ENCODE peak calls at places on chromosomes 16 and 17, in five cellular contexts. One of them, this sample, is unnamed.

GRCh38 chr17:50893183-50893993 is 27.2 kb upstream of the TOB1 start:
- DNase-seq in HCT116: peak; percentile 71
- DNase-seq in SK-N-SH: no peak
- DNase-seq in K562: no peak
- DNase-seq in HepG2: peak; percentile 90
- DNase-seq in this sample: no peak

GRCh38 chr17:70327723-70328122 is 158.4 kb downstream of the KCNJ2 start:
- DNase-seq in HCT116: no peak
- DNase-seq in SK-N-SH: no peak
- DNase-seq in K562: no peak
- DNase-seq in HepG2: no peak
- DNase-seq in this sample: no peak

GRCh38 chr17:79108870-79109269 is 34.2 kb downstream of the ENGASE start:
- DNase-seq in HCT116: no peak
- DNase-seq in SK-N-SH: no peak
- DNase-seq in K562: no peak
- DNase-seq in HepG2: no peak
- DNase-seq in this sample: no peak

GRCh38 chr17:57963149-57963511 is 7.9 kb upstream of the CUEDC1 start:
- DNase-seq in HCT116: no peak
- DNase-seq in SK-N-SH: no peak
- DNase-seq in K562: no peak
- DNase-seq in HepG2: no peak
- DNase-seq in this sample: no peak

GRCh38 chr16:54817432-54817831 is 113.2 kb upstream of the IRX5 start:
- DNase-seq in HCT116: no peak
- DNase-seq in SK-N-SH: peak; percentile 22
- DNase-seq in K562: peak; percentile 14
- DNase-seq in HepG2: peak; percentile 6
- DNase-seq in this sample: no peak

GRCh38 chr16:79071424-79071823 is 529.1 kb downstream of the MAF start:
- DNase-seq in HCT116: no peak
- DNase-seq in SK-N-SH: no peak
- DNase-seq in K562: no peak
- DNase-seq in HepG2: no peak
- DNase-seq in this sample: no peak

GRCh38 chr17:79951361-79952264 is 84.1 kb downstream of the TBC1D16 start:
- DNase-seq in HCT116: no peak
- DNase-seq in SK-N-SH: peak; percentile 48
- DNase-seq in K562: no peak
- DNase-seq in HepG2: peak; percentile 47
- DNase-seq in this sample: no peak

GRCh38 chr16:8571061-8571596 is 19.2 kb downstream of the TMEM114 start:
- DNase-seq in HCT116: no peak
- DNase-seq in SK-N-SH: no peak
- DNase-seq in K562: no peak
- DNase-seq in HepG2: peak; percentile 94
- DNase-seq in this sample: no peak

GRCh38 chr16:76502555-76502954 is 225.4 kb downstream of the CNTNAP4 start:
- DNase-seq in HCT116: no peak
- DNase-seq in SK-N-SH: no peak
- DNase-seq in K562: no peak
- DNase-seq in HepG2: no peak
- DNase-seq in this sample: no peak

GRCh38 chr17:67353929-67354557 is 12.3 kb downstream of the PSMD12 start:
- DNase-seq in HCT116: no peak
- DNase-seq in SK-N-SH: no peak
- DNase-seq in K562: no peak
- DNase-seq in HepG2: no peak
- DNase-seq in this sample: no peak

DNA sequence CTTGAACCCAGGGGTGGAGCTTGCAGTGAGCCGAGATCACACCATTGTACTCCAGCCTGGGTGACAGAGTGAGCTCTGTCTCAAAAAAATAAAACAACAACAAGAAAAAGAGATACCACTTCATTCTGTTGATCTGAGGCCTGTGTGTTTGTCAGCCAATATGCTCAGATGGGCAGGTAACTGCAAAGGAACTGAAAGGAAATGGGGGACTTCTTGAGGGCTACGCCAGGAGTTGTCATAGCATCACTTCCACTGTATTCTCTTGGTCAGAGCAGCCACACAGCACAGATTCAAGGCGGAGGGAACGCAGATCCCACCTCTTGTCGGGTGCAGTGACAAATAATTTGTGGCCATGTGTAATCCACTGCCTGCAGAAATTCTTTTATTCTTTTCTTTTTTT is 73.9 kb upstream of the AKTIP start:
- DNase-seq in HCT116: no peak
- DNase-seq in SK-N-SH: no peak
- DNase-seq in K562: no peak
- DNase-seq in HepG2: no peak
- DNase-seq in this sample: no peak
- TF ChIP-seq ZBTB33 in HCT116: no peak
- TF ChIP-seq ZBTB33 in SK-N-SH: no peak
- TF ChIP-seq ZBTB33 in K562: no peak
- TF ChIP-seq ZBTB33 in HepG2: no peak
- TF ChIP-seq ZBTB33 in this sample: no peak

GRCh38 chr17:17001076-17001777 is 29.3 kb upstream of the TNFRSF13B start:
- DNase-seq in HCT116: no peak
- DNase-seq in SK-N-SH: no peak
- DNase-seq in K562: no peak
- DNase-seq in HepG2: no peak
- DNase-seq in this sample: no peak
- TF ChIP-seq ZBTB33 in HCT116: no peak
- TF ChIP-seq ZBTB33 in SK-N-SH: no peak
- TF ChIP-seq ZBTB33 in K562: no peak
- TF ChIP-seq ZBTB33 in HepG2: no peak
- TF ChIP-seq ZBTB33 in this sample: no peak

DNA sequence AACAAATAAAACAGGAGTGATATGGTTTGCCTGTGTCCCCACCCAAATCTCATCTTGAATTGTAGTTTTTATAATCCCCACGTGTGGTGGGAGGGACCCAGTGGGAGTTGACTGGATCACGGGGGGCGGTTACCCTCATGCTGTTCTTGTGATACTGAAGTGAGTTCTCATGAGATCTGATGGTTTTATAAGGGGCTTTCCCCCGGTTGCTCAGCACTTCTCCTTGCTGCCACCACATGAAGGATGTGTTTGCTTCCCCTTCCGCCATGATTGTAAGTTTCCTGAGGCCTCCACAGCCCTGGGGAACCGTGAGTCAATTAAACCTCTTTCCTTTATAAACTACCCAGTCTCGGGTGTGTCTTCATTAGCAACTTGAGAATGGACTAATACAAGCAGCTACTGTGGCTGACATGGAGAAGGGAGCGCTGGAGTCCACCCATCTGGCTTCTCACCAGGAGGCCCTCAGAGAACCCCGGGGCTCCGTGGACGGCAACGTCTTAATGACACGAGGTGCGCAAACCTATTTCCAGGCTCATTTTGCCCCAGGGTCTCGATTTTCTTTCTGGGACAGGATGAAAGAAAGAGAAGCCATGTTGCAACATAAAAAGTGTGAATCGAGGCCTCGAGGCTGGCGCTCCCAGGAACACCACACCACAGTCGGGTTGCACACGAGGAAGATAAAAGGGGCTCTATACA is 129.5 kb downstream of the DYNLRB2 start:
- DNase-seq in HCT116: no peak
- DNase-seq in SK-N-SH: no peak
- DNase-seq in K562: no peak
- DNase-seq in HepG2: no peak
- DNase-seq in this sample: no peak
- TF ChIP-seq ZBTB33 in HCT116: no peak
- TF ChIP-seq ZBTB33 in SK-N-SH: no peak
- TF ChIP-seq ZBTB33 in K562: no peak
- TF ChIP-seq ZBTB33 in HepG2: no peak
- TF ChIP-seq ZBTB33 in this sample: no peak

GRCh38 chr16:56225013-56225742 is 33.9 kb downstream of the GNAO1 start:
- DNase-seq in HCT116: no peak
- DNase-seq in SK-N-SH: no peak
- DNase-seq in K562: no peak
- DNase-seq in HepG2: no peak
- DNase-seq in this sample: no peak

GRCh38 chr16:56228476-56228875 is 37.2 kb downstream of the GNAO1 start:
- DNase-seq in HCT116: no peak
- DNase-seq in SK-N-SH: no peak
- DNase-seq in K562: no peak
- DNase-seq in HepG2: no peak
- DNase-seq in this sample: no peak

GRCh38 chr16:56226187-56226586 is 34.9 kb downstream of the GNAO1 start:
- DNase-seq in HCT116: no peak
- DNase-seq in SK-N-SH: no peak
- DNase-seq in K562: no peak
- DNase-seq in HepG2: no peak
- DNase-seq in this sample: no peak

GRCh38 chr16:56227936-56228335 is 36.6 kb downstream of the GNAO1 start:
- DNase-seq in HCT116: no peak
- DNase-seq in SK-N-SH: no peak
- DNase-seq in K562: no peak
- DNase-seq in HepG2: no peak
- DNase-seq in this sample: no peak

GRCh38 chr16:56226840-56227525 is 35.7 kb downstream of the GNAO1 start:
- DNase-seq in HCT116: no peak
- DNase-seq in SK-N-SH: no peak
- DNase-seq in K562: no peak
- DNase-seq in HepG2: no peak
- DNase-seq in this sample: no peak
- TF ChIP-seq ZBTB33 in HCT116: no peak
- TF ChIP-seq ZBTB33 in SK-N-SH: no peak
- TF ChIP-seq ZBTB33 in K562: no peak
- TF ChIP-seq ZBTB33 in HepG2: no peak
- TF ChIP-seq ZBTB33 in this sample: no peak

GRCh38 chr16:29789775-29790182 is 772 bp upstream of the KIF22 start:
- DNase-seq in HCT116: no peak
- DNase-seq in SK-N-SH: no peak
- DNase-seq in K562: no peak
- DNase-seq in HepG2: no peak
- DNase-seq in this sample: no peak

GRCh38 chr16:29794231-29794710 is 3.7 kb downstream of the KIF22 start:
- DNase-seq in HCT116: no peak
- DNase-seq in SK-N-SH: no peak
- DNase-seq in K562: no peak
- DNase-seq in HepG2: no peak
- DNase-seq in this sample: no peak

GRCh38 chr16:29791845-29792797 is 1.6 kb downstream of the KIF22 start:
- DNase-seq in HCT116: no peak
- DNase-seq in SK-N-SH: no peak
- DNase-seq in K562: no peak
- DNase-seq in HepG2: no peak
- DNase-seq in this sample: no peak

GRCh38 chr16:29790183-29790948 is at the start of gene KIF22:
- DNase-seq in HCT116: peak; percentile 96
- DNase-seq in SK-N-SH: peak; percentile 99
- DNase-seq in K562: peak; percentile 98
- DNase-seq in HepG2: peak; percentile 98
- DNase-seq in this sample: peak; percentile 97

DNA sequence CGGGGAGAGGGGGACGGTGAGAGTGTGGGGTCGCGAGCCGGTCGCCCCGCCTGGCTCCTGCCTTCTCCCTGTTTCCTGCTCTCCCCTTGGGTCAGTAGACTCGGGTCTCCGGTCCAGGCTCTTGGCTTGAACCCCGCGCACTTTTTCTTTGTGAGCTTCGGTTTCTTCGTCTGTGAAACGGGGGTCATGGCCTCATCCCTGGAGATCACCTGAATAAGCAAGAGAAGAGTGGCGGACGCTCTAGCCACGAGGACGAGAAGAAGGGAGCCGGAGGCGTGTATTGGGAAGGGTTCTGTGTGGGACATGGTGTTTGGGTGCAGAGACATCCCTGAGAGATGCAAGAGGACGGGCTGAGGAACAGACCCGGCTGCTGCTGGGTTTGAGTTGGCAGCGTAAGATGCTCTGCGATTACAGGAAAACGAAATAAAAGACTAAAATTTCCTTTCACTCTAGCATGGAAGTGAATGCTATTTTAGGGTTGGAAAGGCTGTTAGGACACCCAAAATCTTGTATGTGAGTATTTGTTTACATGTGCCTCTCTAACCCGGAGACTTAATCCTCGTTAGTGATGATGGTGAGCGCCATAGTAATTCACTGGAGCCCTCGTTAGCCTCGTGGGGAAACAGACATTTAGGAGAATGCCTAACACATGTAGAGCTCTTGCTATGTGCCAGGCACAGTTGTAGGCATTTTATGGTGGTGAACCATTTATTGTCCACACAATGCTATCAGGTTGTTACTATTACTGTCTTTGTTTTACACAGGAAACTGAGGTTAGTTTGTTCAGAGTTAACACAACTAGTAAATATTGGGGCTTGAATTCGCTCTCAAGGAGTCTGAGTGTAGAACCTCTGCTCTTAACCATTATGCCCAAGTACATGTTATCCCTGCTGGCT is 646 bp downstream of the KIF22 start:
- DNase-seq in HCT116: no peak
- DNase-seq in SK-N-SH: peak; percentile 39
- DNase-seq in K562: no peak
- DNase-seq in HepG2: no peak
- DNase-seq in this sample: no peak
- TF ChIP-seq ZBTB33 in HCT116: no peak
- TF ChIP-seq ZBTB33 in SK-N-SH: no peak
- TF ChIP-seq ZBTB33 in K562: no peak
- TF ChIP-seq ZBTB33 in HepG2: no peak
- TF ChIP-seq ZBTB33 in this sample: no peak

GRCh38 chr17:42329025-42329976 is 41.0 kb downstream of the STAT5A start:
- DNase-seq in HCT116: no peak
- DNase-seq in SK-N-SH: no peak
- DNase-seq in K562: no peak
- DNase-seq in HepG2: no peak
- DNase-seq in this sample: no peak
- TF ChIP-seq ZBTB33 in HCT116: no peak
- TF ChIP-seq ZBTB33 in SK-N-SH: no peak
- TF ChIP-seq ZBTB33 in K562: no peak
- TF ChIP-seq ZBTB33 in HepG2: no peak
- TF ChIP-seq ZBTB33 in this sample: no peak